ENCODE peak calls at places on chromosomes 13 and 19, in nine cellular contexts. U is ureter, B is smooth muscle cell of the brain vasculature, H is caudate nucleus, V is HCEC 1CT, D is T-helper 17 cell, Z is left kidney, K is EH, A is activated gamma-delta T cell treated with Interleukin-2 at 50 U/mL for 16 hours. F is an unnamed sample.

GRCh38 chr13:50224534-50224933 is 209.3 kb downstream of the KCNRG start:
- DNase-seq in A (no peak), D (no peak), H (no peak), Z (no peak), K (no peak), U (no peak), B (no peak), V (peak), F (peak)

GRCh38 chr13:28145049-28145448 is 6.7 kb downstream of the PAN3 start:
- DNase-seq in Z (no peak), U (no peak), V (no peak), D (no peak), A (no peak), K (no peak), B (no peak), H (no peak), F (no peak)

GRCh38 chr19:14410054-14410774 is 8.9 kb downstream of the DDX39A start:
- DNase-seq in U (no peak), A (peak), V (no peak), B (no peak), K (no peak), D (peak), H (no peak), Z (no peak), F (no peak)

GRCh38 chr19:35168261-35168660 is 13.7 kb downstream of the FXYD5 start:
- DNase-seq in Z (no peak), U (peak), H (no peak), K (peak), A (no peak), V (no peak), B (no peak), D (no peak), F (peak)

GRCh38 chr13:53144826-53145225 is 116.2 kb downstream of the OLFM4 start:
- DNase-seq in V (no peak), A (no peak), U (no peak), Z (peak), D (no peak), H (no peak), B (no peak), K (no peak), F (no peak)

GRCh38 chr19:3644351-3645066 is 17.9 kb upstream of the CACTIN start:
- DNase-seq in V (no peak), K (peak), A (no peak), B (no peak), H (peak), D (no peak), U (no peak), Z (no peak), F (no peak)

GRCh38 chr13:31755803-31756212 is 16.5 kb downstream of the RXFP2 start:
- DNase-seq in U (no peak), B (no peak), Z (no peak), D (no peak), A (no peak), H (no peak), K (peak), V (peak), F (no peak)

GRCh38 chr19:18733196-18733647 is 49.7 kb downstream of the CRTC1 start:
- DNase-seq in A (no peak), H (no peak), U (no peak), V (no peak), D (no peak), B (peak), K (peak), Z (peak), F (no peak)

GRCh38 chr13:19085258-19085657 is 96.4 kb downstream of the TUBA3C start:
- DNase-seq in U (peak), A (no peak), H (no peak), V (no peak), B (no peak), K (no peak), D (no peak), Z (no peak), F (no peak)

GRCh38 chr13:49444517-49445395 is 682 bp downstream of the SETDB2 start:
- DNase-seq in U (peak), Z (peak), A (peak), V (peak), D (no peak), H (no peak), B (no peak), K (peak), F (peak)

GRCh38 chr13:47241446-47241845 is 344.6 kb upstream of the HTR2A start:
- DNase-seq in K (no peak), A (no peak), Z (no peak), B (no peak), D (no peak), V (no peak), U (no peak), H (no peak), F (no peak)

GRCh38 chr19:19059837-19060611 is 3.8 kb upstream of the SLC25A42 start:
- DNase-seq in Z (peak), H (no peak), K (no peak), D (no peak), V (no peak), B (no peak), U (no peak), A (no peak), F (no peak)

GRCh38 chr13:114067886-114068722 is 64.3 kb downstream of the RASA3 start:
- DNase-seq in Z (no peak), H (no peak), D (no peak), B (no peak), K (no peak), V (no peak), U (no peak), A (peak), F (no peak)

GRCh38 chr13:75637101-75637774 is 1.1 kb downstream of the LMO7 start:
- DNase-seq in K (peak), U (no peak), Z (peak), D (no peak), A (no peak), B (no peak), V (peak), H (no peak), F (peak)

GRCh38 chr19:19546751-19547162 is 8.7 kb downstream of the CILP2 start:
- DNase-seq in K (no peak), D (no peak), B (no peak), U (no peak), V (no peak), H (no peak), Z (no peak), A (no peak), F (no peak)

GRCh38 chr19:13260883-13261653 is 110.9 kb downstream of the IER2 start:
- DNase-seq in V (peak), K (peak), U (peak), D (no peak), Z (no peak), B (peak), H (no peak), A (no peak), F (peak)

GRCh38 chr13:111664060-111664459 is 343.6 kb downstream of the TEX29 start:
- DNase-seq in V (no peak), U (peak), B (no peak), A (no peak), K (no peak), D (no peak), H (no peak), Z (no peak), F (no peak)

GRCh38 chr13:28865951-28866350 is 45.8 kb downstream of the MTUS2 start:
- DNase-seq in K (no peak), Z (no peak), A (no peak), H (no peak), B (no peak), U (no peak), D (no peak), V (no peak), F (no peak)

GRCh38 chr13:102620512-102620911 is 23.7 kb downstream of the TPP2 start:
- DNase-seq in V (no peak), B (no peak), A (no peak), U (no peak), Z (no peak), H (no peak), D (no peak), K (no peak), F (no peak)

GRCh38 chr13:100470841-100471505 is 117.6 kb downstream of the GGACT start:
- DNase-seq in K (no peak), V (no peak), H (no peak), U (no peak), A (no peak), B (no peak), D (no peak), Z (no peak), F (no peak)

GRCh38 chr13:105466376-105466775 is 1069.1 kb downstream of the EFNB2 start:
- DNase-seq in K (no peak), D (no peak), H (no peak), V (no peak), B (no peak), Z (no peak), U (no peak), A (no peak), F (no peak)

GRCh38 chr13:98539655-98540054 is 37.3 kb downstream of the STK24 start:
- DNase-seq in Z (no peak), U (no peak), A (no peak), H (no peak), B (no peak), D (no peak), V (no peak), K (peak), F (no peak)

GRCh38 chr13:59437902-59438301 is 725.8 kb downstream of the DIAPH3 start:
- DNase-seq in K (peak), V (no peak), D (no peak), H (no peak), B (no peak), A (no peak), U (no peak), Z (no peak), F (no peak)